ENCODE peak calls at places on chromosome 16, in ten cellular contexts. One of them, this sample, is unnamed.

GRCh38 chr16:10130482-10130996 is 51.7 kb downstream of the GRIN2A start:
- ATAC-seq in stimulated activated memory B cell treated with anti-CD40 and anti-IgM and Interleukin-4, amounts not matched to agents 10 μg/mL and 1 μg/mL and 100 μg/mL, for 72 hours: no peak
- ATAC-seq in GM12878: no peak
- ATAC-seq in stimulated activated naive CD8-positive, alpha-beta T cell treated with anti-CD3 and anti-CD28 coated beads, Interleukin-15, Interleukin-2, amounts not matched to agents 100 U/mL and 50 U/mL, for 24 hours: no peak
- ATAC-seq in T-helper 17 cell: no peak
- ATAC-seq in sciatic nerve: no peak
- ATAC-seq in activated T-cell treated with anti-CD3 and anti-CD28 coated beads, Interleukin-2, amount 50 U/mL, for 4 hours: no peak
- ATAC-seq in aorta: no peak
- ATAC-seq in mucosa of descending colon: no peak
- ATAC-seq in natural killer cell: no peak
- ATAC-seq in this sample: peak; percentile 38

GRCh38 chr16:14347706-14348105 is 276.6 kb downstream of the MRTFB start:
- ATAC-seq in stimulated activated memory B cell treated with anti-CD40 and anti-IgM and Interleukin-4, amounts not matched to agents 10 μg/mL and 1 μg/mL and 100 μg/mL, for 72 hours: no peak
- ATAC-seq in GM12878: no peak
- ATAC-seq in stimulated activated naive CD8-positive, alpha-beta T cell treated with anti-CD3 and anti-CD28 coated beads, Interleukin-15, Interleukin-2, amounts not matched to agents 100 U/mL and 50 U/mL, for 24 hours: no peak
- ATAC-seq in T-helper 17 cell: no peak
- ATAC-seq in sciatic nerve: no peak
- ATAC-seq in activated T-cell treated with anti-CD3 and anti-CD28 coated beads, Interleukin-2, amount 50 U/mL, for 4 hours: no peak
- ATAC-seq in aorta: peak; percentile 16
- ATAC-seq in mucosa of descending colon: no peak
- ATAC-seq in natural killer cell: no peak
- ATAC-seq in this sample: peak; percentile 36

GRCh38 chr16:66925322-66925840 is at the start of gene RRAD:
- ATAC-seq in stimulated activated memory B cell treated with anti-CD40 and anti-IgM and Interleukin-4, amounts not matched to agents 10 μg/mL and 1 μg/mL and 100 μg/mL, for 72 hours: no peak
- ATAC-seq in GM12878: peak; percentile 46
- ATAC-seq in stimulated activated naive CD8-positive, alpha-beta T cell treated with anti-CD3 and anti-CD28 coated beads, Interleukin-15, Interleukin-2, amounts not matched to agents 100 U/mL and 50 U/mL, for 24 hours: no peak
- ATAC-seq in T-helper 17 cell: no peak
- ATAC-seq in sciatic nerve: peak; percentile 67
- ATAC-seq in activated T-cell treated with anti-CD3 and anti-CD28 coated beads, Interleukin-2, amount 50 U/mL, for 4 hours: no peak
- ATAC-seq in aorta: peak; percentile 56
- ATAC-seq in mucosa of descending colon: peak; percentile 22
- ATAC-seq in natural killer cell: peak; percentile 64
- ATAC-seq in this sample: peak; percentile 46

GRCh38 chr16:66872927-66873684 is 7.2 kb upstream of the PDP2 start:
- ATAC-seq in stimulated activated memory B cell treated with anti-CD40 and anti-IgM and Interleukin-4, amounts not matched to agents 10 μg/mL and 1 μg/mL and 100 μg/mL, for 72 hours: peak; percentile 92
- ATAC-seq in GM12878: peak; percentile 89
- ATAC-seq in stimulated activated naive CD8-positive, alpha-beta T cell treated with anti-CD3 and anti-CD28 coated beads, Interleukin-15, Interleukin-2, amounts not matched to agents 100 U/mL and 50 U/mL, for 24 hours: peak; percentile 85
- ATAC-seq in T-helper 17 cell: peak; percentile 89
- ATAC-seq in sciatic nerve: peak; percentile 94
- ATAC-seq in activated T-cell treated with anti-CD3 and anti-CD28 coated beads, Interleukin-2, amount 50 U/mL, for 4 hours: peak; percentile 74
- ATAC-seq in aorta: peak; percentile 95
- ATAC-seq in mucosa of descending colon: peak; percentile 87
- ATAC-seq in natural killer cell: peak; percentile 87
- ATAC-seq in this sample: peak; percentile 96

GRCh38 chr16:80656161-80656560 is 115.4 kb downstream of the DYNLRB2 start:
- ATAC-seq in stimulated activated memory B cell treated with anti-CD40 and anti-IgM and Interleukin-4, amounts not matched to agents 10 μg/mL and 1 μg/mL and 100 μg/mL, for 72 hours: no peak
- ATAC-seq in GM12878: no peak
- ATAC-seq in stimulated activated naive CD8-positive, alpha-beta T cell treated with anti-CD3 and anti-CD28 coated beads, Interleukin-15, Interleukin-2, amounts not matched to agents 100 U/mL and 50 U/mL, for 24 hours: no peak
- ATAC-seq in T-helper 17 cell: peak; percentile 16
- ATAC-seq in sciatic nerve: no peak
- ATAC-seq in activated T-cell treated with anti-CD3 and anti-CD28 coated beads, Interleukin-2, amount 50 U/mL, for 4 hours: peak; percentile 18
- ATAC-seq in aorta: peak; percentile 44
- ATAC-seq in mucosa of descending colon: no peak
- ATAC-seq in natural killer cell: no peak
- ATAC-seq in this sample: no peak

GRCh38 chr16:71311553-71312158 is 22.5 kb upstream of the CMTR2 start:
- ATAC-seq in stimulated activated memory B cell treated with anti-CD40 and anti-IgM and Interleukin-4, amounts not matched to agents 10 μg/mL and 1 μg/mL and 100 μg/mL, for 72 hours: no peak
- ATAC-seq in GM12878: peak; percentile 54
- ATAC-seq in stimulated activated naive CD8-positive, alpha-beta T cell treated with anti-CD3 and anti-CD28 coated beads, Interleukin-15, Interleukin-2, amounts not matched to agents 100 U/mL and 50 U/mL, for 24 hours: no peak
- ATAC-seq in T-helper 17 cell: no peak
- ATAC-seq in sciatic nerve: no peak
- ATAC-seq in activated T-cell treated with anti-CD3 and anti-CD28 coated beads, Interleukin-2, amount 50 U/mL, for 4 hours: peak; percentile 32
- ATAC-seq in aorta: peak; percentile 60
- ATAC-seq in mucosa of descending colon: no peak
- ATAC-seq in natural killer cell: peak; percentile 67
- ATAC-seq in this sample: no peak

GRCh38 chr16:726438-727290 is at the start of the genes CCDC78 and HAGHL:
- ATAC-seq in stimulated activated memory B cell treated with anti-CD40 and anti-IgM and Interleukin-4, amounts not matched to agents 10 μg/mL and 1 μg/mL and 100 μg/mL, for 72 hours: peak; percentile 62
- ATAC-seq in GM12878: peak; percentile 50
- ATAC-seq in stimulated activated naive CD8-positive, alpha-beta T cell treated with anti-CD3 and anti-CD28 coated beads, Interleukin-15, Interleukin-2, amounts not matched to agents 100 U/mL and 50 U/mL, for 24 hours: peak; percentile 10
- ATAC-seq in T-helper 17 cell: peak; percentile 23
- ATAC-seq in sciatic nerve: no peak
- ATAC-seq in activated T-cell treated with anti-CD3 and anti-CD28 coated beads, Interleukin-2, amount 50 U/mL, for 4 hours: peak; percentile 18
- ATAC-seq in aorta: no peak
- ATAC-seq in mucosa of descending colon: peak; percentile 28
- ATAC-seq in natural killer cell: peak; percentile 44
- ATAC-seq in this sample: peak; percentile 41

GRCh38 chr16:83954577-83955016 is 1.6 kb downstream of the OSGIN1 start:
- ATAC-seq in stimulated activated memory B cell treated with anti-CD40 and anti-IgM and Interleukin-4, amounts not matched to agents 10 μg/mL and 1 μg/mL and 100 μg/mL, for 72 hours: no peak
- ATAC-seq in GM12878: no peak
- ATAC-seq in stimulated activated naive CD8-positive, alpha-beta T cell treated with anti-CD3 and anti-CD28 coated beads, Interleukin-15, Interleukin-2, amounts not matched to agents 100 U/mL and 50 U/mL, for 24 hours: no peak
- ATAC-seq in T-helper 17 cell: no peak
- ATAC-seq in sciatic nerve: peak; percentile 6
- ATAC-seq in activated T-cell treated with anti-CD3 and anti-CD28 coated beads, Interleukin-2, amount 50 U/mL, for 4 hours: no peak
- ATAC-seq in aorta: peak; percentile 45
- ATAC-seq in mucosa of descending colon: peak; percentile 57
- ATAC-seq in natural killer cell: no peak
- ATAC-seq in this sample: no peak

GRCh38 chr16:4370570-4371480 is 823 bp upstream of the VASN start:
- ATAC-seq in stimulated activated memory B cell treated with anti-CD40 and anti-IgM and Interleukin-4, amounts not matched to agents 10 μg/mL and 1 μg/mL and 100 μg/mL, for 72 hours: no peak
- ATAC-seq in GM12878: no peak
- ATAC-seq in stimulated activated naive CD8-positive, alpha-beta T cell treated with anti-CD3 and anti-CD28 coated beads, Interleukin-15, Interleukin-2, amounts not matched to agents 100 U/mL and 50 U/mL, for 24 hours: no peak
- ATAC-seq in T-helper 17 cell: no peak
- ATAC-seq in sciatic nerve: peak; percentile 70
- ATAC-seq in activated T-cell treated with anti-CD3 and anti-CD28 coated beads, Interleukin-2, amount 50 U/mL, for 4 hours: no peak
- ATAC-seq in aorta: peak; percentile 43
- ATAC-seq in mucosa of descending colon: peak; percentile 26
- ATAC-seq in natural killer cell: no peak
- ATAC-seq in this sample: peak; percentile 20

GRCh38 chr16:26569793-26570192 is 496.9 kb upstream of the C16orf82 start:
- ATAC-seq in stimulated activated memory B cell treated with anti-CD40 and anti-IgM and Interleukin-4, amounts not matched to agents 10 μg/mL and 1 μg/mL and 100 μg/mL, for 72 hours: no peak
- ATAC-seq in GM12878: peak; percentile 40
- ATAC-seq in stimulated activated naive CD8-positive, alpha-beta T cell treated with anti-CD3 and anti-CD28 coated beads, Interleukin-15, Interleukin-2, amounts not matched to agents 100 U/mL and 50 U/mL, for 24 hours: no peak
- ATAC-seq in T-helper 17 cell: no peak
- ATAC-seq in sciatic nerve: no peak
- ATAC-seq in activated T-cell treated with anti-CD3 and anti-CD28 coated beads, Interleukin-2, amount 50 U/mL, for 4 hours: no peak
- ATAC-seq in aorta: no peak
- ATAC-seq in mucosa of descending colon: no peak
- ATAC-seq in natural killer cell: no peak
- ATAC-seq in this sample: no peak

GRCh38 chr16:85126731-85127662 is 14.7 kb upstream of the CIBAR2 start:
- ATAC-seq in stimulated activated memory B cell treated with anti-CD40 and anti-IgM and Interleukin-4, amounts not matched to agents 10 μg/mL and 1 μg/mL and 100 μg/mL, for 72 hours: no peak
- ATAC-seq in GM12878: peak; percentile 41
- ATAC-seq in stimulated activated naive CD8-positive, alpha-beta T cell treated with anti-CD3 and anti-CD28 coated beads, Interleukin-15, Interleukin-2, amounts not matched to agents 100 U/mL and 50 U/mL, for 24 hours: peak; percentile 44
- ATAC-seq in T-helper 17 cell: no peak
- ATAC-seq in sciatic nerve: peak; percentile 59
- ATAC-seq in activated T-cell treated with anti-CD3 and anti-CD28 coated beads, Interleukin-2, amount 50 U/mL, for 4 hours: peak; percentile 21
- ATAC-seq in aorta: peak; percentile 54
- ATAC-seq in mucosa of descending colon: peak; percentile 22
- ATAC-seq in natural killer cell: no peak
- ATAC-seq in this sample: peak; percentile 30